ENCODE peak calls at places on chromosome 22, in seven cellular contexts. L is NT2/D1; W is fibroblast of lung; I is CD4-positive, alpha-beta memory T cell; H is CD8-positive, alpha-beta memory T cell; M is heart left ventricle; X is heart right ventricle. F is an unnamed sample.

GRCh38 chr22:31347251-31348008 is 1.3 kb upstream of the PATZ1 start:
- DNase-seq in W (peak; percentile 76), M (peak; percentile 82), I (peak; percentile 74), L (no peak), X (peak; percentile 68), H (peak; percentile 62), F (no peak)

GRCh38 chr22:46546466-46547178 is 9.2 kb upstream of the CELSR1 start:
- DNase-seq in I (no peak), X (peak; percentile 82), L (no peak), H (no peak), W (peak; percentile 79), M (peak; percentile 87), F (no peak)

GRCh38 chr22:37549704-37550059 is 10.6 kb upstream of the CDC42EP1 start:
- DNase-seq in X (peak; percentile 63), W (peak; percentile 74), L (no peak), M (no peak), I (no peak), H (no peak), F (no peak)

GRCh38 chr22:37781434-37782059 is 26.2 kb upstream of the GCAT start:
- DNase-seq in M (no peak), I (no peak), L (no peak), H (no peak), W (no peak), X (no peak), F (no peak)

GRCh38 chr22:37664249-37665101 is 6.0 kb downstream of the PDXP start:
- DNase-seq in M (no peak), L (no peak), I (no peak), X (no peak), H (no peak), W (no peak), F (no peak)

GRCh38 chr22:39205344-39206021 is 39.3 kb downstream of the PDGFB start:
- DNase-seq in I (peak; percentile 78), H (peak; percentile 88), M (no peak), L (no peak), W (peak; percentile 57), X (no peak), F (no peak)

GRCh38 chr22:27867114-27867957 is 51.7 kb downstream of the PITPNB start:
- DNase-seq in I (no peak), L (no peak), X (no peak), W (peak; percentile 76), H (no peak), M (no peak), F (no peak)

GRCh38 chr22:44272330-44272729 is 40.4 kb downstream of the SHISAL1 start:
- DNase-seq in L (no peak), H (no peak), X (no peak), I (no peak), W (no peak), M (no peak), F (no peak)

GRCh38 chr22:39617342-39617741 is 46.8 kb downstream of the CACNA1I start:
- DNase-seq in I (no peak), H (no peak), M (peak; percentile 29), W (no peak), L (no peak), X (no peak), F (no peak)

GRCh38 chr22:30921108-30921507 is 47.5 kb downstream of the MORC2 start:
- DNase-seq in H (no peak), I (no peak), X (no peak), L (no peak), M (no peak), W (no peak), F (no peak)

GRCh38 chr22:49569286-49570031 is 258.2 kb downstream of the BRD1 start:
- DNase-seq in H (peak; percentile 19), L (no peak), I (no peak), M (peak; percentile 54), W (no peak), X (no peak), F (no peak)

GRCh38 chr22:20968281-20968977 is 1.4 kb downstream of the AIFM3 start:
- DNase-seq in X (no peak), H (no peak), I (no peak), L (no peak), W (no peak), M (no peak), F (no peak)
- H3K4me1 ChIP-seq in X (peaks cover 11% of the 10 kb centered on the region), H (peaks cover 10% of the 10 kb centered on the region), I (peaks cover 10% of the 10 kb centered on the region), L (peaks cover 21% of the 10 kb centered on the region), W (no peaks in the 10 kb centered on the region), M (peaks cover 7% of the 10 kb centered on the region), F (peaks cover 6% of the 10 kb centered on the region)

DNA sequence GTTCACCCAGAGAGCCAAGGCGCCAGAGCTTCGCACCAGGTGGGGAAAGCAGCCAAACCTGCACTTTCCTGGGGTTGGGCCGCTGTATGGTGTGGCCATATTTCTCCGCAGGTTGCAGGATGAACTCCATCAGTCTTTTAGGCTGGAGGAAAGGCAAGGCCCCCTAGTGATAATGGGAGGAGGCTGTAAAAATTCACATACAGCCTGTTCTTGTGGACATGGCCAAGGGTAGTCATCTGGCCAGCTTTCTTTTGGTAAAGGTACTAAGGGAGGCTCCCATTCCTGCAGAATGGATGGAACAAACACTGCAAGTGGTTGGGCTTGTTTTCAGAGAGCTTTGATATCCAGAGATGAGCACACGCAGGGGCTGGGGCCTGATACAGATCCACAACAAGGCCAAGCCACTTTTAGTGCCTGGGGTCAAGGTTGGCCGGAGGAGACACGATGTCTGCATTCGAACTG is 29.6 kb downstream of the C22orf31 start:
- DNase-seq in H (no peak), I (no peak), W (no peak), M (no peak), L (no peak), X (no peak), F (no peak)
- H3K4me3 ChIP-seq in H (no peak overlapping the region), I (no peak overlapping the region), W (no peak overlapping the region), M (no peak overlapping the region), L (no peak overlapping the region), X (no peak overlapping the region), F (no peak overlapping the region)

DNA sequence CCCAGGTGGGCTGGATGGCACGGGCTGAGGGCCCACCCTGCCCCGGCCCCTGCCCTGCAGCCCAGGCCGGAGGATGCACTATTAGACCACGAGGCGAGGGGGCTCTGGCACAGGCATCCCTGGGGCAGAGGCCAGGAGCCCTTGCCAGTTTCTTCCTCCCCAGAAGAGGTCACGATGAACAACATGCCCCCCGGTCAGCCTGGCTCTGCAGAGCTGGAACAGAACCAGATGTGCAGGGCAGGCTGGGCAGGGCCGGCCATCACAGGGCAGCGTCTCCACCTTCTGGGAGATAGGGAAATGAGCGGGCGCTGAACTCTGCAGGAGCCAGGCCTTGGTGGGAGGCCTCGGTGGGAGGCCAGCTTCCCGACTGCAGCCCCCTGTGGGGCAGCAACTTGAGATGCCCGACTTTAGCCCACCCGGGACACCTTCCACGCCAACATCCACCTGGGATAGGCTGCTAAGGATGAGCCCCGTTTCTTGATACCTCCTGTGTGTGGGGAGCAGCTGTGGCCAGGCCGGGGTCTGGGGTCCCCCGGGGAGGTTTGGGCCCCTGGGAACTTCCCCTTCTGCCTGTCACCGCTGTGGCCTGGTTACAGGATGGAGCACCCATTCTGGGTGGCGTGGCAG is 21.8 kb upstream of the GNB1L start:
- DNase-seq in H (no peak), M (peak; percentile 56), W (no peak), I (no peak), L (no peak), X (no peak), F (no peak)
- H3K4me1 ChIP-seq in H (peaks cover 17% of the 10 kb centered on the region), M (peaks cover 13% of the 10 kb centered on the region), W (peaks cover 25% of the 10 kb centered on the region), I (peaks cover 18% of the 10 kb centered on the region), L (peaks cover 22% of the 10 kb centered on the region), X (peaks cover 24% of the 10 kb centered on the region), F (peaks cover 16% of the 10 kb centered on the region)

GRCh38 chr22:42655693-42656092 is 6.5 kb upstream of the CYB5R3 start:
- DNase-seq in W (no peak), X (no peak), M (no peak), L (no peak), I (no peak), H (no peak), F (no peak)
- H3K4me3 ChIP-seq in W (no peak overlapping the region), X (no peak overlapping the region), M (no peak overlapping the region), L (no peak overlapping the region), I (no peak overlapping the region), H (no peak overlapping the region), F (no peak overlapping the region)

GRCh38 chr22:42934338-42934737 is 77.3 kb upstream of the ARFGAP3 start:
- DNase-seq in L (no peak), I (no peak), M (no peak), X (no peak), H (no peak), W (no peak), F (no peak)

GRCh38 chr22:42931421-42932196 is 74.5 kb upstream of the ARFGAP3 start:
- DNase-seq in I (no peak), X (no peak), M (no peak), L (no peak), H (no peak), W (no peak), F (no peak)

GRCh38 chr22:42933783-42934144 is 76.7 kb upstream of the ARFGAP3 start:
- DNase-seq in M (no peak), L (no peak), H (no peak), W (peak; percentile 97), I (no peak), X (no peak), F (no peak)

GRCh38 chr22:42932197-42932519 is 75.1 kb upstream of the ARFGAP3 start:
- DNase-seq in L (no peak), I (no peak), H (no peak), W (no peak), M (no peak), X (no peak), F (no peak)

GRCh38 chr22:42932857-42933782 is 76.0 kb upstream of the ARFGAP3 start:
- DNase-seq in L (no peak), I (no peak), W (peak; percentile 50), M (no peak), X (no peak), H (no peak), F (no peak)
- H3K4me1 ChIP-seq in L (peaks cover 6% of the 10 kb centered on the region), I (peaks cover 39% of the 10 kb centered on the region), W (peaks cover 45% of the 10 kb centered on the region), M (peaks cover 93% of the 10 kb centered on the region), X (peaks cover 100% of the 10 kb centered on the region), H (peaks cover 13% of the 10 kb centered on the region), F (peaks cover 2% of the 10 kb centered on the region)

DNA sequence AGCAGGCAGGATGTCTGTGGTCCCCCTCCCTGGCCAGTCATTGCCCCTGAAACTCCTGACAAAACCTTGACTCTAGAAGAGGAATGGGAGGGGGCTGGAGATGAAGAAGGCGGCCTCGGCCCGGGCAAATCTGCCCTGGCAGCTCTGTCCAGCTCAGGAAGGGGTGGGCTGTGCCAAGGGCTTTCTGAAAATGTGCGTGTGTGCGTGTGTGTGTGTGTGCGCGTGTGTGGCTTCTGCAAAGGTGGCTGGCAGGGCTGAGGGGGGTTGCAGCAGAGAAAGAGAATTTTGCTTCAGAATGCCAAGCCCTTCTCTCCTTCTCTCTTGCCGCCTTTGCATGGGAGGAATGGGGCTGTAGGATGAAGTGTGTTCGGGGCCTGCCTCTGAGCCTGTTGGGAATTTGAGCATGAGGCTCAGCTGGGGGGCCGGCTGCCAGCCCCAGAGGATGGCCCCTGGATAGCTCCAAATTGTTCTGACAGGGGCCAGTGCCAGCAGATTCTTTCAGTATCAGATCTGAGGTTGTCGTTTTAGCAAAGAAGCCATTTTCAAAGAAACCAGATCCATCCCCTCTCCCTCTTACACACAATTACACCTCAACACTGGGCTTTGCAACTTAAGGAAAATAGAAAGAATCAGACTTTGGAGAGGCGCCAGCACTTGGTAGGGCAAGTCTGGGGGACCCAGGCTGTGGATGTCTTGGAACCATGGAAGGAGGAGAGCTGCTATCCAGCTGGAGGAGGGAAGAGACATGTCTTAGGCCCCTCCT is 3.5 kb downstream of the TIMP3 start:
- DNase-seq in M (no peak), L (no peak), W (peak; percentile 25), X (peak; percentile 40), H (no peak), I (no peak), F (no peak)
- H3K4me3 ChIP-seq in M (peak overlapping the region; percentile 89), L (no peak overlapping the region), W (peak overlapping the region; percentile 49), X (peak overlapping the region; percentile 99), H (no peak overlapping the region), I (no peak overlapping the region), F (no peak overlapping the region)

GRCh38 chr22:22400099-22400498 is 108.4 kb downstream of the ZNF280B start:
- DNase-seq in M (no peak), L (no peak), H (no peak), W (no peak), I (no peak), X (no peak), F (no peak)
- H3K4me1 ChIP-seq in M (no peaks in the 10 kb centered on the region), L (peaks cover 3% of the 10 kb centered on the region), H (no peaks in the 10 kb centered on the region), W (no peaks in the 10 kb centered on the region), I (no peaks in the 10 kb centered on the region), X (peaks cover 5% of the 10 kb centered on the region), F (no peaks in the 10 kb centered on the region)

F was measured in iPS DF 6.9.